ENCODE peak calls at places on chromosomes 3 and 15, in seven cellular contexts. Q, A, E, X, U, Y and I are unnamed samples.

GRCh38 chr3:151923901-151924300 is 50.5 kb downstream of the SUCNR1 start:
- DNase-seq in Q (no peak), A (no peak), E (no peak), X (no peak), U (no peak), Y (no peak), I (peak; percentile 55)

GRCh38 chr15:99085413-99086326 is 19.2 kb upstream of the SYNM start:
- DNase-seq in Q (peak; percentile 27), A (no peak), E (no peak), X (peak; percentile 7), U (no peak), Y (no peak), I (peak; percentile 85)

GRCh38 chr15:20357139-20358065 is 184.2 kb downstream of the GOLGA6L6 start:
- DNase-seq in Q (no peak), A (peak; percentile 12), E (peak; percentile 25), X (peak; percentile 12), U (peak; percentile 73), Y (no peak), I (no peak)

GRCh38 chr15:78382114-78382886 is 42.1 kb downstream of the CRABP1 start:
- DNase-seq in Q (no peak), A (no peak), E (no peak), X (no peak), U (no peak), Y (no peak), I (no peak)

GRCh38 chr15:48221261-48221660 is 15.2 kb downstream of the SLC12A1 start:
- DNase-seq in Q (no peak), A (no peak), E (no peak), X (no peak), U (no peak), Y (no peak), I (no peak)

GRCh38 chr3:123722021-123722420 is 137.2 kb upstream of the HACD2 start:
- DNase-seq in Q (no peak), A (no peak), E (no peak), X (no peak), U (no peak), Y (no peak), I (no peak)

GRCh38 chr15:36506733-36507356 is 72.6 kb upstream of the CDIN1 start:
- DNase-seq in Q (no peak), A (no peak), E (no peak), X (no peak), U (no peak), Y (no peak), I (no peak)

GRCh38 chr3:110955301-110955880 is 116.2 kb upstream of the NECTIN3 start:
- DNase-seq in Q (peak; percentile 56), A (no peak), E (no peak), X (no peak), U (no peak), Y (no peak), I (peak; percentile 32)

GRCh38 chr15:72006382-72006781 is 111.6 kb downstream of the MYO9A start:
- DNase-seq in Q (no peak), A (no peak), E (no peak), X (no peak), U (no peak), Y (no peak), I (no peak)

GRCh38 chr3:51817375-51817774 is 38.3 kb upstream of the IQCF6 start:
- DNase-seq in Q (no peak), A (no peak), E (no peak), X (no peak), U (no peak), Y (no peak), I (no peak)

GRCh38 chr3:51819151-51819550 is 40.1 kb upstream of the IQCF6 start:
- DNase-seq in Q (no peak), A (no peak), E (no peak), X (no peak), U (no peak), Y (no peak), I (no peak)

GRCh38 chr3:51815614-51816013 is 36.6 kb upstream of the IQCF6 start:
- DNase-seq in Q (no peak), A (no peak), E (no peak), X (no peak), U (no peak), Y (no peak), I (no peak)

GRCh38 chr3:51814034-51814433 is 35.0 kb upstream of the IQCF6 start:
- DNase-seq in Q (no peak), A (no peak), E (no peak), X (no peak), U (no peak), Y (no peak), I (no peak)

DNA sequence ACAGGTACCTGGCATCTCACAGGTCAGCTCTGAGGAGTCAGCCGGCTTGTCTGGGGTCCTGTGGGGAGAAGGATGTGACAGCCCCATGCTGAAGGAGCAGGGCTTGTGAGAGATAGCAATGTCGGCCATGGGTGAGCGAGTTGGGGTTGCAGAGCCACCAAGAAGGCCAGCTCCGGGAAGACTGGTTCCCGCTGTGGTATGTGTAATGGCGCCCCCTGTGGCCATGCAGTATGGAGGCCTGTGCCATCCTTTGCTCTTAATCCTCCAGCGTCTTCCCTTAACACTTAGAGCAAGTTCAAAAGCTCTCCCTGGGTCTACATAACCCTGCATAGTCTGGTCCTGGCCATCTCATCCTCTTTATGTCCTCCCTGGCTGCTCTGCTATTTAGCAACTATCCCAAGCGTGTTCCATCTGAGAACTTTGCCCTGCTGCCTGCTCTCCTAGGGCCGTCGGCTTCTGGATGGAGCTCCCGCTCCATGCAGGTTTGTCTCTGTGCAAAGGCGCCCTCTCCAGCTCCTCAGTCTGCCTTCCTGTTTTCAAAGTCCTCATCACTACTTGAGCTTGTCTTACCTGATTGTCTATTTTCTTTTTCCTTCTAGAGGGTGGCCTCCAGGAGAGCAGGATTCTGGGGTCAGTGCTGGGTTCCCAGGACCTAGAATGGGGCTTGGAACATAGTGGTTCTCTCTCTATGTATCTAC is 40.8 kb upstream of the IQCF6 start:
- DNase-seq in Q (no peak), A (no peak), E (no peak), X (no peak), U (peak; percentile 41), Y (peak; percentile 35), I (no peak)
- TF ChIP-seq CTCF in Q (no peak), A (no peak), E (peak; percentile 17), X (no peak), U (peak; percentile 27), Y (peak; percentile 51), I (peak; percentile 68)

DNA sequence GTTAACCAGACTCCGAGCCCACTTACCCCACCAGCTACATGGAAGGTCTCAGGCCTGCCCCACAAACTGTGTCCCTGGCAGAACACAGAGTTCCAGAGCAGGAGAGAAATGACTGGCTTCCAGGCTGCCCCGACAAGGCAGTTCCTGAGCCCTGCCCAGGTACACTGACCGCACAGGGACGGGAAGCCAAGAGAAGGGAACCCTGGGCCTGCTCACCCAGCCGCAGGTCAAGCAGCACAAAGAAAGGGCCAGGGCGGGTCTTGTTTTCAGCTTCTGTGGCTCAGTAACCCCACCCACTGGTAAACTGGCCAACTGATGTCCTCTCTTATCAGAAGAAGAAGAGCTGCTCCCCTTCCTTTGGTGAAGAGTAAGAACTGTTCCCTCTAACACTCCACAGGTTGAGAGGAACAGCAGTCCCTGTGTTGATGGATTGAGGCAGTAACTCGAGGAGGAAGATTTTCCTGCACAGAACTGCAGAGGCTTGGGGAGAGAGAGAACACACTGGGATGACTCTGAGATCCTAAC is 68.4 kb downstream of the CRTC3 start:
- DNase-seq in Q (peak; percentile 16), A (no peak), E (peak; percentile 72), X (peak; percentile 70), U (peak; percentile 80), Y (peak; percentile 91), I (peak; percentile 8)
- TF ChIP-seq CTCF in Q (no peak), A (no peak), E (no peak), X (no peak), U (peak; percentile 64), Y (peak; percentile 26), I (no peak)

DNA sequence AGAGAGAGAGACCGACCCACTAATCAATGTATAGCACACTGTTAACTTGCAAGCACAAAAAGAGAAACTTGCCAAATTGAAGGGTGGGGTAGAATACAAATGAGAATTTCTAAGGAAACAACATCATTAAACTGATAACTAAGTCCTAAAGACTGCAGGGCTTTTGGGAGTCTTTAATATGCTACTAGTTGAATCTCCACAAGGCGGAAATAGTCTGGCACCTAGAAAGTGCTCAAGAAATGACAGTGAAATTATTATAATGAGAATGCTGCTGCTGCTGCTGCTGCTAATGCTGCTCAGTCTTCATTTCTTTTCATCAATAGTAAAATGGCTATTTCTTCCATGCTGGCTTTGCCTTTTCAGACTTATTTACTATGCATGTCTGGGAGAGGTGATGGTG is 91.8 kb downstream of the BTD start:
- DNase-seq in Q (peak; percentile 25), A (no peak), E (no peak), X (no peak), U (peak; percentile 8), Y (peak; percentile 4), I (peak; percentile 13)
- TF ChIP-seq CTCF in Q (peak; percentile 13), A (peak; percentile 5), E (peak; percentile 16), X (no peak), U (no peak), Y (no peak), I (peak; percentile 59)

GRCh38 chr3:42229942-42230688 is 35.9 kb downstream of the CCK start:
- DNase-seq in Q (peak; percentile 73), A (no peak), E (no peak), X (no peak), U (no peak), Y (peak; percentile 30), I (peak; percentile 65)
- TF ChIP-seq CTCF in Q (peak; percentile 61), A (peak; percentile 53), E (peak; percentile 66), X (peak; percentile 47), U (peak; percentile 20), Y (peak; percentile 35), I (peak; percentile 78)

GRCh38 chr3:4573153-4573552 is 80.0 kb downstream of the ITPR1 start:
- DNase-seq in Q (no peak), A (no peak), E (no peak), X (no peak), U (no peak), Y (no peak), I (no peak)

GRCh38 chr3:4570840-4571621 is 77.9 kb downstream of the ITPR1 start:
- DNase-seq in Q (no peak), A (no peak), E (no peak), X (no peak), U (no peak), Y (peak; percentile 7), I (no peak)

GRCh38 chr3:4568831-4569230 is 75.7 kb downstream of the ITPR1 start:
- DNase-seq in Q (no peak), A (no peak), E (no peak), X (no peak), U (no peak), Y (no peak), I (no peak)

GRCh38 chr3:4574426-4574965 is 81.3 kb downstream of the ITPR1 start:
- DNase-seq in Q (no peak), A (no peak), E (no peak), X (no peak), U (no peak), Y (no peak), I (no peak)

DNA sequence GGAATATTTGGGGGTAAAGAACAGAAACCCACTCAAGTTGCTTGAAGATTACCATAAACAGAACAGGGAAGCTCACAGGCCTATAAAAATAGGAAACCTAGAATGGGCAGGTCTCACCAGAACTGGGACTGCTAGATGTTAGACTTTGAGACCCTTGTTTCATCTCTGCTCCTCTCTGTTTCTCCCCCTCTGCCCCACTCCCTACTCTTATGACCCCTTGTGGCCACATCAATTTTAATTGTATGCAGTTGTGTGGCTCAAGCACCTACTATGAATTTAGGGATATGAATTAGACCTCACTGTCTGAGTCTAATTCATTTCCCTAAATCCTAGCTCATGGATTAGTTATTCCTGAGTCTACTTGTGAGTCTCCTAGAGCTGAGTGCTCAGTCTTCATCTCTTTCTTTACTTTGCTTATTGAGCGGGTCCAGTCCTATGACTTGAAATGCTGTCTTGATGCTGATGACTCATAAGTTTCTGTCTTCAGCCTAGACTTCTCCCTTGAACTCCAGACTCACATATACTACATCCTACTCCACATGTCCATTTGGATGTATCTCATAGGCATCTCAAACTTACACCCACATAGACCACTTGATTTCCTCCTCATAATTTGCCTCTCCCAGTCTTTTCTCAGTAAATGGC is 78.7 kb downstream of the ITPR1 start:
- DNase-seq in Q (peak; percentile 21), A (no peak), E (no peak), X (no peak), U (no peak), Y (peak; percentile 18), I (no peak)
- TF ChIP-seq CTCF in Q (peak; percentile 23), A (no peak), E (peak; percentile 10), X (no peak), U (no peak), Y (peak; percentile 5), I (peak; percentile 37)